ENCODE peak calls at places on chromosomes 5 and 9, in ten cellular contexts. F is spleen, B is prostate gland, S is HCT116, Z is upper lobe of left lung, O is endothelial cell of umbilical vein, G is breast epithelium, A is stomach, N is GM23338, J is transverse colon. M is an unnamed sample.

GRCh38 chr5:59042683-59043082 is 459.8 kb downstream of the RAB3C start:
- DNase-seq in J (peak; percentile 21), A (peak; percentile 32), G (no peak), Z (no peak), S (no peak), B (no peak), N (no peak), F (no peak), O (no peak), M (no peak)

GRCh38 chr5:90959262-90959661 is 400.7 kb downstream of the ADGRV1 start:
- DNase-seq in Z (no peak), S (no peak), O (no peak), B (no peak), F (no peak), A (no peak), G (no peak), J (no peak), N (no peak), M (no peak)

GRCh38 chr5:157248771-157249475 is 17.0 kb upstream of the CYFIP2 start:
- DNase-seq in G (no peak), S (no peak), Z (no peak), F (no peak), O (no peak), A (no peak), J (peak; percentile 58), B (no peak), N (no peak), M (no peak)

GRCh38 chr5:168288349-168289245 is 2.8 kb upstream of the WWC1 start:
- DNase-seq in B (peak; percentile 90), S (peak; percentile 76), O (no peak), A (peak; percentile 68), Z (peak; percentile 48), G (peak; percentile 76), J (peak; percentile 83), N (peak; percentile 21), F (no peak), M (no peak)

GRCh38 chr9:20356392-20357206 is 265.7 kb downstream of the MLLT3 start:
- DNase-seq in O (peak; percentile 96), B (peak; percentile 78), S (peak; percentile 43), A (peak; percentile 64), N (peak; percentile 90), J (peak; percentile 74), Z (no peak), G (peak; percentile 50), F (no peak), M (peak; percentile 24)

GRCh38 chr5:97043511-97043910 is 98.9 kb downstream of the LIX1 start:
- DNase-seq in N (no peak), Z (no peak), F (no peak), B (no peak), S (no peak), A (no peak), O (no peak), G (no peak), J (no peak), M (no peak)

GRCh38 chr5:140109050-140109817 is 4.7 kb upstream of the PURA start:
- DNase-seq in B (no peak), A (no peak), F (peak; percentile 73), O (no peak), N (peak; percentile 46), G (no peak), Z (no peak), S (no peak), J (no peak), M (no peak)

GRCh38 chr9:91778031-91778430 is 172.0 kb downstream of the ROR2 start:
- DNase-seq in F (no peak), S (no peak), A (no peak), Z (no peak), O (no peak), B (no peak), J (no peak), N (no peak), G (no peak), M (no peak)

GRCh38 chr5:2666081-2666480 is 85.4 kb downstream of the IRX2 start:
- DNase-seq in B (no peak), O (no peak), N (peak; percentile 20), Z (no peak), S (no peak), G (no peak), J (no peak), A (no peak), F (no peak), M (no peak)

GRCh38 chr9:7266911-7267555 is 509.3 kb downstream of the KDM4C start:
- DNase-seq in F (no peak), A (no peak), N (no peak), G (no peak), O (no peak), B (peak; percentile 31), J (peak; percentile 62), Z (peak; percentile 18), S (no peak), M (no peak)

GRCh38 chr5:122447941-122448340 is 135.9 kb downstream of the SNCAIP start:
- DNase-seq in O (no peak), J (no peak), S (no peak), N (no peak), G (no peak), A (no peak), F (no peak), Z (no peak), B (no peak), M (no peak)

DNA sequence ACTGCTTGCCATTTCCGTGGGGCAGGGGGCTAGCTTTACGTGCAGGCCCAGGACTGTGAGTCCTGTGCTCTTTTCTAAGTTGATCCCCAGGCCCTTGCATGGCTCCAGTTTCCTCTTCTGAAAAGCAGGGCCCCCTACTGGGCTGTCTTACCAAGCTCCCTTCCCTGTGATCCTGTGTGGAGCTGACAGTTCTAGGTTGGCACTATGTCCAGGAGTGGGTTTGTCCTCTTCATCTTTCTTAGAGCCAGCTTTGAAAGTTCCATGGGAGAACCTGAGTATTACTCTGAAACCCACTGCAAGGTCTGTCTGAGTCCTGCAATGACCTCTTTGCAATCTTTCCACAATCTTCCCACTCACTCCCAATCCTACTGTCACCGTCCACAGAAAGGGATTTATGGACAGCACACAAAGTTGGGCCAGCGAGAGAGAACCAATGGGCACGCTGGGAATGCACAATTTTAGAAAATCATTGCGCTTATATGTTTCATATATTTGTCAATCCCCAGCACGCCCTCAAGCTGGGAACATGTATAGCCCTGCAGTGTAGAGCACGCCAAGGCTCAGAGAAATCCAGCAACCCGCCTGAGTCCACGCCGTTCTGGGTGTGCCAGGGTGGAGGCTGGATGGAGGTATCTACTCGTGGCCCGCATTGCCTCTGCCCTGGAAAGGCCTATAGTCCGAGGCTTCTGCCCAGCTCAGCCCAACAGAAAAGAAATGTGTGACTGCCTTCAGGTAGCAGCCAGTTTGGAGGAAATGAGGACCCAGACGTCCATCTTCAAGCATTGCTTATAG is 18.0 kb downstream of the S1PR3 start:
- DNase-seq in O (no peak), S (no peak), F (no peak), N (peak; percentile 33), G (peak; percentile 12), Z (no peak), J (no peak), B (no peak), A (no peak), M (no peak)
- TF ChIP-seq CTCF in O (peak; percentile 19), S (no peak), F (no peak), N (peak; percentile 12), G (no peak), Z (no peak), J (no peak), B (no peak), A (no peak), M (no peak)

GRCh38 chr5:88883566-88884434 is 816 bp upstream of the MEF2C start:
- DNase-seq in Z (peak; percentile 90), G (peak; percentile 43), O (peak; percentile 87), F (peak; percentile 91), A (peak; percentile 34), J (peak; percentile 63), B (peak; percentile 26), N (peak; percentile 78), S (peak; percentile 50), M (no peak)
- TF ChIP-seq POLR2AphosphoS5 in Z (peak; percentile 61), G (peak; percentile 35), O (no peak), F (peak; percentile 95), A (no peak), J (peak; percentile 75), B (peak; percentile 47), N (no peak), S (no peak), M (no peak)

DNA sequence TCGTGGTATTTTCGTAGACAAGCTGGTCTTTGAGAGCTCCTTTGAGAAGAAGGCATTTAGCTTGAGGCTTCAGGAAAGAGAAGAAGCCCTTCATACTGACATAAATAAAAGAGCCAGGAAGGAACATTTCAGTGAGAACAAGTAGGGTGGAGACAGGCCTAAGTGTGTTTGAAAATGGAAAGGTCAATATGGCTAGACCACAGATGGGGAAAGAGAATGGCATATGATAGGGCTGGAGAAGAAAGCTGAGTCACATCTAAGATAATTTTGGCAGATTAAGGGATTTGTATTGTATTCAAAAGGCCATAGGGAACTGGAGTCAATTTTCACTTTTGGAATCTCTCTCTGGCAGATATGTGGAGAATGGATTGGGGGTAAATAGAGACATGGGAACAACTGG is 374.9 kb downstream of the TMEM38B start:
- DNase-seq in G (no peak), O (no peak), J (no peak), Z (no peak), A (no peak), N (no peak), F (no peak), B (no peak), S (no peak), M (no peak)
- TF ChIP-seq CTCF in G (no peak), O (no peak), J (no peak), Z (no peak), A (no peak), N (no peak), F (no peak), B (no peak), S (no peak), M (no peak)

DNA sequence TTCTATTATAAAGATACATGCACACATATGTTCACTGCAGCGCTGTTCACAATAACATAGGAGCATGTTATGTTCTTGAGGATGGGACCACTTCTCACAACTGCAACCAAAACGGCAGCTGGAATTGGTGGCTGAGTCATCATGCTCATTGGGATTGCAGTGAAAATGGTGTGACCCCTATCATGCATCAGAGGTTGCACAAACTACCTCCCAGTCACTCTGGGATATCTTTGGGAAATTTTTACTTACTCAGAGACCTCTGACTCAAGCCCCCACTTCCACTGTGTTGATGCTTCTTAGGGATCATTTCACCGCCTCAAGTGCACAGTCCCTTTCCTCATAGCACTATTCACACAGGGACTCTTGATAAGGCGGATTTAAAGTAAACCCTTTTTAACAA is 474.1 kb downstream of the BNC2 start:
- DNase-seq in Z (no peak), F (no peak), B (no peak), J (no peak), A (no peak), S (no peak), G (no peak), O (no peak), N (no peak), M (no peak)
- TF ChIP-seq POLR2AphosphoS5 in Z (no peak), F (no peak), B (no peak), J (no peak), A (no peak), S (no peak), G (no peak), O (no peak), N (no peak), M (no peak)

M was measured in HL-60.